ENCODE peak calls at places on chromosomes 2 and 18, in five cellular contexts. S is endothelial cell, D is PC-3, Z is amniotic stem cell, C is SW480. W is an unnamed sample.

GRCh38 chr2:197128126-197128525 is 182.5 kb downstream of the ANKRD44 start:
- DNase-seq in C (no peak), D (no peak), Z (no peak), S (no peak), W (no peak)

GRCh38 chr18:68667121-68667520 is 47.8 kb downstream of the TMX3 start:
- DNase-seq in Z (no peak), D (no peak), C (no peak), S (no peak), W (no peak)

GRCh38 chr2:41925009-41925408 is 122.8 kb upstream of the PKDCC start:
- DNase-seq in C (no peak), D (no peak), Z (no peak), S (no peak), W (no peak)

GRCh38 chr2:217367464-217367863 is 507.6 kb upstream of the TNP1 start:
- DNase-seq in C (no peak), Z (no peak), D (peak), S (no peak), W (no peak)

GRCh38 chr2:58545300-58546280 is 304.5 kb upstream of the FANCL start:
- DNase-seq in D (no peak), S (no peak), C (no peak), Z (no peak), W (no peak)

GRCh38 chr2:232363784-232364615 is 14.6 kb upstream of the ALPP start:
- DNase-seq in D (no peak), C (no peak), Z (no peak), S (no peak), W (no peak)

GRCh38 chr2:28586864-28587263 is 91.0 kb downstream of the PLB1 start:
- DNase-seq in S (no peak), D (no peak), Z (no peak), C (peak), W (no peak)

GRCh38 chr2:197450485-197450884 is 2.9 kb upstream of the COQ10B start:
- DNase-seq in S (no peak), D (no peak), Z (no peak), C (no peak), W (peak)

GRCh38 chr2:112273349-112273748 is 2.0 kb upstream of the ZC3H6 start:
- DNase-seq in D (no peak), Z (no peak), C (no peak), S (no peak), W (no peak)

GRCh38 chr2:121185571-121186074 is 99.4 kb downstream of the TFCP2L1 start:
- DNase-seq in Z (no peak), C (peak), S (no peak), D (peak), W (peak)

GRCh38 chr2:61853086-61853847 is 593 bp downstream of the FAM161A start:
- DNase-seq in C (peak), D (peak), S (no peak), Z (peak), W (no peak)

GRCh38 chr2:101617786-101618185 is 79.7 kb upstream of the MAP4K4 start:
- DNase-seq in Z (no peak), C (no peak), D (no peak), S (no peak), W (no peak)

GRCh38 chr18:41660654-41661053 is 294.4 kb upstream of the PIK3C3 start:
- DNase-seq in C (no peak), S (no peak), Z (no peak), D (peak), W (no peak)

GRCh38 chr2:202944816-202945215 is 32.7 kb downstream of the CARF start:
- DNase-seq in C (no peak), S (no peak), Z (no peak), D (peak), W (no peak)

GRCh38 chr2:120992791-120993555 is 257.3 kb downstream of the GLI2 start:
- DNase-seq in D (no peak), Z (no peak), S (no peak), C (no peak), W (no peak)

GRCh38 chr18:41391616-41392610 is 563.1 kb upstream of the PIK3C3 start:
- DNase-seq in D (peak), Z (peak), C (peak), S (peak), W (peak)

GRCh38 chr2:64592994-64593655 is 60.6 kb downstream of the SERTAD2 start:
- DNase-seq in Z (no peak), S (no peak), C (no peak), D (no peak), W (no peak)

GRCh38 chr2:44230378-44230777 is 44.9 kb upstream of the SLC3A1 start:
- DNase-seq in C (no peak), S (no peak), D (no peak), Z (no peak), W (no peak)

GRCh38 chr2:66532972-66533868 is 98.3 kb downstream of the MEIS1 start:
- DNase-seq in C (no peak), S (no peak), Z (no peak), D (no peak), W (no peak)

GRCh38 chr2:86482034-86482433 is 40.9 kb downstream of the KDM3A start:
- DNase-seq in S (no peak), C (peak), Z (no peak), D (peak), W (no peak)

GRCh38 chr2:144403940-144404339 is 116.0 kb downstream of the ZEB2 start:
- DNase-seq in S (no peak), Z (no peak), D (no peak), C (no peak), W (no peak)

GRCh38 chr2:239159476-239159911 is 241.3 kb downstream of the HDAC4 start:
- DNase-seq in D (no peak), S (no peak), Z (no peak), C (no peak), W (no peak)

GRCh38 chr2:235579128-235579527 is 85.3 kb downstream of the AGAP1 start:
- DNase-seq in Z (no peak), C (no peak), D (no peak), S (no peak), W (no peak)

GRCh38 chr2:141329949-141330348 is 800.9 kb downstream of the LRP1B start:
- DNase-seq in Z (no peak), D (peak), S (no peak), C (no peak), W (no peak)

GRCh38 chr18:8615397-8616025 is 6.3 kb downstream of the RAB12 start:
- DNase-seq in S (no peak), Z (peak), C (peak), D (peak), W (peak)

GRCh38 chr2:56534321-56534720 is 350.5 kb downstream of the CCDC85A start:
- DNase-seq in Z (peak), C (no peak), D (no peak), S (no peak), W (no peak)

GRCh38 chr2:140177081-140177480 is 1396.9 kb upstream of the NXPH2 start:
- DNase-seq in D (no peak), Z (no peak), C (no peak), S (no peak), W (no peak)

GRCh38 chr18:32919799-32920198 is 147.0 kb upstream of the KLHL14 start:
- DNase-seq in Z (no peak), C (peak), S (peak), D (peak), W (no peak)

GRCh38 chr2:109065335-109065734 is 63.7 kb upstream of the SH3RF3 start:
- DNase-seq in C (no peak), D (no peak), Z (no peak), S (no peak), W (no peak)

GRCh38 chr18:77004555-77005380 is 127.8 kb downstream of the MBP start:
- DNase-seq in C (no peak), D (no peak), Z (no peak), S (no peak), W (no peak)

GRCh38 chr2:28895189-28895893 is 874 bp downstream of the WDR43 start:
- DNase-seq in D (peak), Z (no peak), S (no peak), C (peak), W (no peak)

GRCh38 chr18:11246466-11246865 is 97.1 kb upstream of the PIEZO2 start:
- DNase-seq in S (no peak), Z (no peak), C (no peak), D (no peak), W (no peak)

GRCh38 chr2:185069107-185069506 is 470.8 kb downstream of the ZNF804A start:
- DNase-seq in D (no peak), Z (no peak), S (no peak), C (no peak), W (no peak)

GRCh38 chr2:20446280-20446916 is 476 bp upstream of the RHOB start:
- DNase-seq in Z (no peak), D (no peak), C (no peak), S (peak), W (no peak)

GRCh38 chr2:235642446-235643107 is 148.7 kb downstream of the AGAP1 start:
- DNase-seq in C (no peak), D (no peak), S (no peak), Z (no peak), W (no peak)

GRCh38 chr2:180040146-180040925 is 33.2 kb upstream of the CWC22 start:
- DNase-seq in S (no peak), C (no peak), Z (peak), D (peak), W (no peak)

GRCh38 chr2:219551863-219552381 is 8.1 kb downstream of the TMEM198 start:
- DNase-seq in C (no peak), S (no peak), Z (no peak), D (no peak), W (no peak)